ENCODE peak calls at places on chromosomes 16 and 17, in five cellular contexts. R, F, U, J and D are unnamed samples.

GRCh38 chr17:49993423-49994037 is 1.5 kb downstream of the DLX3 start:
- DNase-seq in U (no peak), F (no peak), J (peak; percentile 49), R (peak; percentile 43), D (no peak)

GRCh38 chr17:66747561-66748275 is 87.2 kb upstream of the CACNG5 start:
- DNase-seq in U (no peak), F (peak; percentile 62), J (no peak), R (no peak), D (no peak)

GRCh38 chr16:29729116-29729521 is 16.7 kb downstream of the C16orf54 start:
- DNase-seq in J (no peak), F (peak; percentile 56), U (no peak), R (no peak), D (no peak)

GRCh38 chr17:19785854-19786253 is 37.8 kb upstream of the ALDH3A1 start:
- DNase-seq in F (no peak), J (no peak), U (no peak), R (no peak), D (no peak)

GRCh38 chr16:49952386-49952785 is 72.6 kb upstream of the CNEP1R1 start:
- DNase-seq in R (no peak), F (peak; percentile 18), U (no peak), J (no peak), D (no peak)

GRCh38 chr16:84180519-84181140 is 6.2 kb downstream of the TAF1C start:
- DNase-seq in R (no peak), F (no peak), U (no peak), J (peak; percentile 38), D (no peak)

GRCh38 chr17:75099881-75100595 is 9.7 kb upstream of the ARMC7 start:
- DNase-seq in F (no peak), J (no peak), U (no peak), R (no peak), D (no peak)

GRCh38 chr17:45160505-45161287 is 979 bp upstream of the HEXIM2 start:
- DNase-seq in U (peak; percentile 61), R (peak; percentile 58), J (peak; percentile 84), F (peak; percentile 69), D (no peak)

GRCh38 chr16:84614075-84614474 is 3.8 kb downstream of the COTL1 start:
- DNase-seq in U (no peak), F (no peak), R (no peak), J (no peak), D (no peak)

GRCh38 chr16:56988161-56988947 is 1.0 kb upstream of the NLRC5 start:
- DNase-seq in U (no peak), J (no peak), R (no peak), F (no peak), D (no peak)

GRCh38 chr17:34391241-34391640 is 28.2 kb upstream of the CCL1 start:
- DNase-seq in U (no peak), J (no peak), F (no peak), R (no peak), D (no peak)

GRCh38 chr17:66567234-66568170 is 265.1 kb downstream of the PRKCA start:
- DNase-seq in F (peak; percentile 85), U (peak; percentile 83), J (peak; percentile 90), R (peak; percentile 89), D (peak; percentile 24)

GRCh38 chr16:66130296-66130910 is 236.1 kb upstream of the CDH5 start:
- DNase-seq in U (no peak), F (peak; percentile 82), J (no peak), R (no peak), D (no peak)

GRCh38 chr17:49964539-49965521 is 4.2 kb upstream of the DLX4 start:
- DNase-seq in F (peak; percentile 11), R (no peak), J (no peak), U (peak; percentile 46), D (no peak)

GRCh38 chr17:78622491-78623265 is 45.5 kb upstream of the DNAH17 start:
- DNase-seq in J (no peak), F (no peak), U (no peak), R (no peak), D (no peak)

GRCh38 chr16:86602521-86602920 is 24.2 kb downstream of the FOXL1 start:
- DNase-seq in R (no peak), F (no peak), J (no peak), U (no peak), D (no peak)

GRCh38 chr17:21774263-21774662 is 81.9 kb downstream of the KCNJ18 start:
- DNase-seq in J (no peak), R (no peak), F (no peak), U (no peak), D (no peak)

GRCh38 chr17:12180644-12181261 is 160.1 kb downstream of the MAP2K4 start:
- DNase-seq in F (peak; percentile 80), U (no peak), J (no peak), R (no peak), D (no peak)

GRCh38 chr17:76523084-76524037 is 14.1 kb downstream of the CYGB start:
- DNase-seq in F (peak; percentile 52), J (peak; percentile 88), R (peak; percentile 83), U (peak; percentile 89), D (no peak)

GRCh38 chr16:75997606-75998005 is 271.3 kb upstream of the CPHXL start:
- DNase-seq in U (no peak), J (no peak), F (no peak), R (no peak), D (no peak)

GRCh38 chr17:3698139-3698538 is 2.2 kb upstream of the P2RX5 start:
- DNase-seq in F (no peak), J (no peak), R (no peak), U (no peak), D (no peak)

GRCh38 chr16:85293899-85294642 is 181.8 kb upstream of the CIBAR2 start:
- DNase-seq in F (peak; percentile 55), J (no peak), R (peak; percentile 54), U (no peak), D (no peak)

GRCh38 chr17:76384222-76384986 is at the start of gene SPHK1:
- DNase-seq in U (peak; percentile 57), J (peak; percentile 85), R (peak; percentile 75), F (peak; percentile 73), D (no peak)

GRCh38 chr17:79529661-79530081 is 81.2 kb downstream of the RBFOX3 start:
- DNase-seq in U (no peak), F (no peak), J (no peak), R (no peak), D (no peak)

GRCh38 chr16:4962716-4963115 is 4.6 kb downstream of the SEC14L5 start:
- DNase-seq in J (no peak), F (no peak), U (no peak), R (no peak), D (no peak)

GRCh38 chr16:88634141-88634993 is 4.0 kb upstream of the IL17C start:
- DNase-seq in J (peak; percentile 75), R (peak; percentile 53), F (peak; percentile 50), U (peak; percentile 65), D (no peak)

GRCh38 chr17:78257810-78258322 is 26.4 kb downstream of the TMEM235 start:
- DNase-seq in U (no peak), J (no peak), R (peak; percentile 38), F (peak; percentile 32), D (no peak)

GRCh38 chr17:63137163-63137562 is 171.1 kb downstream of the TANC2 start:
- DNase-seq in F (no peak), J (no peak), U (no peak), R (no peak), D (no peak)

GRCh38 chr17:63140255-63140654 is 174.2 kb downstream of the TANC2 start:
- DNase-seq in R (no peak), J (no peak), U (no peak), F (peak; percentile 67), D (no peak)

GRCh38 chr17:63138713-63139112 is 172.7 kb downstream of the TANC2 start:
- DNase-seq in U (no peak), R (no peak), J (no peak), F (peak; percentile 22), D (no peak)

GRCh38 chr17:63139356-63139755 is 173.3 kb downstream of the TANC2 start:
- DNase-seq in J (no peak), R (no peak), F (no peak), U (no peak), D (no peak)

GRCh38 chr17:63142836-63143235 is 176.8 kb downstream of the TANC2 start:
- DNase-seq in F (no peak), R (no peak), J (no peak), U (no peak), D (no peak)
- H3K9me3 ChIP-seq in F (no peaks in the 10 kb centered on the region), R (no peaks in the 10 kb centered on the region), J (no peaks in the 10 kb centered on the region), U (no peaks in the 10 kb centered on the region), D (no peaks in the 10 kb centered on the region)

GRCh38 chr16:10410469-10410868 is 24.6 kb downstream of the ATF7IP2 start:
- DNase-seq in U (no peak), R (no peak), F (no peak), J (no peak), D (no peak)
- H3K9me3 ChIP-seq in U (peaks cover 24% of the 10 kb centered on the region), R (peaks cover 23% of the 10 kb centered on the region), F (no peaks in the 10 kb centered on the region), J (peaks cover 88% of the 10 kb centered on the region), D (peaks cover 44% of the 10 kb centered on the region)

GRCh38 chr16:35746963-35747657 is 2287.7 kb downstream of the TP53TG3F start:
- DNase-seq in U (no peak), R (no peak), J (no peak), F (no peak), D (no peak)

GRCh38 chr16:35745821-35746248 is 2286.4 kb downstream of the TP53TG3F start:
- DNase-seq in U (no peak), R (no peak), F (no peak), J (peak; percentile 12), D (no peak)

GRCh38 chr16:35747658-35748455 is 2288.4 kb downstream of the TP53TG3F start:
- DNase-seq in R (no peak), U (no peak), J (no peak), F (no peak), D (no peak)

GRCh38 chr16:35745191-35745590 is 2285.8 kb downstream of the TP53TG3F start:
- DNase-seq in U (no peak), J (no peak), F (no peak), R (no peak), D (no peak)

DNA sequence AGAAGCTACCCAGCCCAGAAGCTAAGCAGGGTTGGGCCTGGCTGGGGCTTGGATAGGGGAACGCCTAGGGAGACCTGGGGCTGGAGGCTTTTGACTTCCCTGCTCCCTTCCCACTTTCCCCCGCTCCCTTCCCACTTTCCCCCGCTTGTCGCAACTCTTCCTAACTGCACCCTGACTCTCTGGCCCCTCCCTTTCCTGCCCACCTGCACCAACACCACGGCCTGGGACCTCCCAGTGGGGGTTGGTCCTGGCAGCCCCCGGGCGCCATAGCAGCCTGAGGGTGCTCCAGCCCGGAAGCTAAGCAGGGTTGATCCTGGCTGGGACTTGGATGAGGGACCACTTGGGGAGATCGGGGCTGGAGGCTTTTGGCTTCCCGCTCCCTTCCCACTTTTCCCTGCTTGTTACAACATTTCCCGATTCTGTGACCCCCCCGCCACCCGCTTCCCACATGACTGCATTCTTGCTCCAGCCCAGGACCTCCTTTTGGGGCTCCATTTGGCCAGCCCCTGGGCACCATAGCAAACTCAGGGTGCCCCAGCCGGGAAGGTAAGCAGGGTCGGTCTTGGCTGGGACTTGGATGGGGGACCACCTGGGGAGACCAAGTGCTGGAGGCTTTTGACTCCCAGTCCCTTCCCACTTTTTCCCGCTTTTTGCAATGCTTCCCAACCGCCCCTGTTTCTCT is 2287.0 kb downstream of the TP53TG3F start:
- DNase-seq in J (peak; percentile 12), U (no peak), F (no peak), R (no peak), D (no peak)
- H3K9me3 ChIP-seq in J (peaks cover 73% of the 10 kb centered on the region), U (no peaks in the 10 kb centered on the region), F (no peaks in the 10 kb centered on the region), R (peaks cover 55% of the 10 kb centered on the region), D (no peaks in the 10 kb centered on the region)

DNA sequence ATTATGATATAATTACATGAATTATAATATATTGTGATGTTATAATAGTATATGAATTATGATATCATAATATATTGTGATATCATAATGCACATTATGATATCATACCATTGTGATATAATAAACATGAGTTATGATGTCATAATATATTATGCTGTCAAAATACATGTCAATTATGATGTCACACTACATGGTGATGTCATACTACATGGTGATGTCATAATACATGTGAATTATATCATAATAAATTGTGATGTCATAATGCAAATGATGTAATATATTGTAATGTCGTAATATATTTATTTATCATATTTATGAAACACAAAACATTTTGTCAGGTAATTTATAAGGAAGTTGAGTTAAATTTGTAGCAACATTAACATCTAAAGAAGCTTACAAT is 1950.1 kb downstream of the TP53TG3F start:
- DNase-seq in F (peak; percentile 1), R (no peak), J (no peak), U (no peak), D (no peak)
- H3K9me3 ChIP-seq in F (no peaks in the 10 kb centered on the region), R (peaks cover 21% of the 10 kb centered on the region), J (peaks cover 59% of the 10 kb centered on the region), U (no peaks in the 10 kb centered on the region), D (no peaks in the 10 kb centered on the region)